ENCODE peak calls at places on chromosome 4, in seven cellular contexts. X is neuronal stem cell, F is suprapubic skin, N is stomach, O is AG04449, M is mesendoderm, R is RWPE2. G is an unnamed sample.

GRCh38 chr4:54165011-54165410 is 64.1 kb upstream of the PDGFRA start:
- DNase-seq in X (no peak), F (no peak), N (no peak), O (no peak), M (no peak), R (no peak), G (no peak)

GRCh38 chr4:87904627-87905026 is 70.9 kb upstream of the SPP1 start:
- DNase-seq in X (no peak), F (no peak), N (no peak), O (no peak), M (no peak), R (no peak), G (no peak)

GRCh38 chr4:10085828-10086505 is 30.6 kb downstream of the WDR1 start:
- DNase-seq in X (no peak), F (no peak), N (no peak), O (no peak), M (no peak), R (peak), G (no peak)

GRCh38 chr4:81870275-81870674 is 398.6 kb upstream of the RASGEF1B start:
- DNase-seq in X (no peak), F (no peak), N (no peak), O (no peak), M (no peak), R (no peak), G (no peak)

GRCh38 chr4:141246243-141246642 is 25.5 kb downstream of the ZNF330 start:
- DNase-seq in X (no peak), F (no peak), N (no peak), O (peak), M (peak), R (no peak), G (no peak)

GRCh38 chr4:145938618-145939177 is at the start of gene ZNF827:
- DNase-seq in X (peak), F (no peak), N (peak), O (no peak), M (peak), R (peak), G (peak)

GRCh38 chr4:12242354-12242753 is 813.7 kb upstream of the HS3ST1 start:
- DNase-seq in X (no peak), F (no peak), N (no peak), O (no peak), M (peak), R (no peak), G (no peak)

GRCh38 chr4:18480928-18481327 is 459.4 kb upstream of the LCORL start:
- DNase-seq in X (no peak), F (no peak), N (no peak), O (no peak), M (no peak), R (no peak), G (no peak)

GRCh38 chr4:124459922-124460301 is 252.6 kb downstream of the ANKRD50 start:
- DNase-seq in X (peak), F (no peak), N (no peak), O (no peak), M (peak), R (no peak), G (no peak)

GRCh38 chr4:184620208-184620867 is 28.9 kb downstream of the CASP3 start:
- DNase-seq in X (no peak), F (no peak), N (no peak), O (no peak), M (no peak), R (no peak), G (no peak)

GRCh38 chr4:31613946-31614623 is 893.9 kb downstream of the PCDH7 start:
- DNase-seq in X (peak), F (no peak), N (no peak), O (no peak), M (peak), R (no peak), G (no peak)

GRCh38 chr4:45640281-45640680 is 483.6 kb downstream of the GABRG1 start:
- DNase-seq in X (no peak), F (no peak), N (no peak), O (no peak), M (no peak), R (no peak), G (no peak)

GRCh38 chr4:107937040-107937439 is 5.7 kb downstream of the CYP2U1 start:
- DNase-seq in X (no peak), F (no peak), N (no peak), O (no peak), M (no peak), R (no peak), G (no peak)

GRCh38 chr4:105399535-105400161 is 74.2 kb downstream of the PPA2 start:
- DNase-seq in X (no peak), F (no peak), N (no peak), O (peak), M (no peak), R (no peak), G (no peak)

GRCh38 chr4:74473155-74473811 is 28.3 kb downstream of the AREG start:
- DNase-seq in X (no peak), F (no peak), N (peak), O (peak), M (peak), R (no peak), G (no peak)

GRCh38 chr4:4618846-4619245 is 77.0 kb upstream of the STX18 start:
- DNase-seq in X (no peak), F (no peak), N (no peak), O (no peak), M (no peak), R (no peak), G (no peak)

GRCh38 chr4:185143596-185143969 is 517 bp downstream of the SLC25A4 start:
- DNase-seq in X (no peak), F (no peak), N (peak), O (no peak), M (no peak), R (no peak), G (peak)

GRCh38 chr4:1992468-1993168 is 16.2 kb downstream of the NELFA start:
- DNase-seq in X (no peak), F (peak), N (no peak), O (no peak), M (peak), R (no peak), G (peak)

GRCh38 chr4:126890994-126891393 is 741.8 kb upstream of the INTU start:
- DNase-seq in X (no peak), F (no peak), N (no peak), O (no peak), M (peak), R (no peak), G (no peak)

GRCh38 chr4:41319553-41319952 is 62.8 kb downstream of the UCHL1 start:
- DNase-seq in X (no peak), F (no peak), N (no peak), O (no peak), M (peak), R (no peak), G (no peak)

GRCh38 chr4:19711871-19712270 is 539.8 kb upstream of the SLIT2 start:
- DNase-seq in X (no peak), F (no peak), N (no peak), O (peak), M (no peak), R (no peak), G (no peak)

GRCh38 chr4:39464886-39465501 is 6.1 kb downstream of the LIAS start:
- DNase-seq in X (no peak), F (no peak), N (no peak), O (peak), M (no peak), R (no peak), G (no peak)

GRCh38 chr4:185304944-185305690 is 90.6 kb downstream of the LRP2BP start:
- DNase-seq in X (peak), F (no peak), N (no peak), O (no peak), M (peak), R (no peak), G (no peak)

GRCh38 chr4:15366660-15367059 is 61.2 kb upstream of the C1QTNF7 start:
- DNase-seq in X (no peak), F (no peak), N (no peak), O (no peak), M (peak), R (no peak), G (no peak)

GRCh38 chr4:48032721-48033120 is 16.1 kb downstream of the NIPAL1 start:
- DNase-seq in X (no peak), F (no peak), N (no peak), O (no peak), M (no peak), R (no peak), G (no peak)

GRCh38 chr4:74056114-74056857 is 17.8 kb upstream of the CXCL3 start:
- DNase-seq in X (no peak), F (no peak), N (no peak), O (no peak), M (peak), R (no peak), G (no peak)

GRCh38 chr4:139419388-139419914 is 34.5 kb upstream of the RAB33B start:
- DNase-seq in X (no peak), F (no peak), N (no peak), O (no peak), M (no peak), R (no peak), G (no peak)

GRCh38 chr4:158008551-158009218 is 164.1 kb downstream of the GASK1B start:
- DNase-seq in X (no peak), F (no peak), N (no peak), O (no peak), M (no peak), R (no peak), G (no peak)

GRCh38 chr4:143344011-143344410 is 7.3 kb downstream of the GAB1 start:
- DNase-seq in X (no peak), F (no peak), N (no peak), O (no peak), M (no peak), R (no peak), G (no peak)

GRCh38 chr4:168386002-168386401 is 67.5 kb upstream of the DDX60 start:
- DNase-seq in X (no peak), F (no peak), N (no peak), O (no peak), M (no peak), R (no peak), G (no peak)

GRCh38 chr4:59818656-59819055 is 1381.5 kb upstream of the ADGRL3 start:
- DNase-seq in X (no peak), F (no peak), N (no peak), O (no peak), M (no peak), R (no peak), G (no peak)

GRCh38 chr4:185513489-185514181 is 21.7 kb downstream of the PDLIM3 start:
- DNase-seq in X (no peak), F (no peak), N (no peak), O (no peak), M (no peak), R (no peak), G (no peak)

GRCh38 chr4:177554966-177555574 is 112.8 kb upstream of the AGA start:
- DNase-seq in X (peak), F (no peak), N (no peak), O (no peak), M (peak), R (no peak), G (no peak)

GRCh38 chr4:148926861-148927260 is 484.6 kb upstream of the NR3C2 start:
- DNase-seq in X (no peak), F (no peak), N (peak), O (no peak), M (peak), R (no peak), G (no peak)

GRCh38 chr4:80710748-80711451 is 319.6 kb upstream of the BMP3 start:
- DNase-seq in X (no peak), F (no peak), N (no peak), O (no peak), M (peak), R (no peak), G (no peak)

GRCh38 chr4:176377705-176378302 is 58.0 kb downstream of the SPCS3 start:
- DNase-seq in X (no peak), F (no peak), N (no peak), O (no peak), M (peak), R (no peak), G (no peak)

GRCh38 chr4:83535520-83535944 is 376 bp upstream of the GPAT3 start:
- DNase-seq in X (peak), F (peak), N (peak), O (no peak), M (peak), R (no peak), G (no peak)

GRCh38 chr4:1638272-1638598 is 45.9 kb downstream of the FAM53A start:
- DNase-seq in X (no peak), F (no peak), N (no peak), O (no peak), M (no peak), R (no peak), G (no peak)

GRCh38 chr4:3285558-3286334 is 7.1 kb upstream of the RGS12 start:
- DNase-seq in X (no peak), F (peak), N (peak), O (no peak), M (peak), R (peak), G (peak)

GRCh38 chr4:152937280-152937534 is 1.1 kb downstream of the FHDC1 start:
- DNase-seq in X (no peak), F (no peak), N (no peak), O (no peak), M (no peak), R (no peak), G (no peak)

GRCh38 chr4:152935661-152936445 is at the start of gene FHDC1:
- DNase-seq in X (peak), F (no peak), N (peak), O (no peak), M (peak), R (peak), G (no peak)

GRCh38 chr4:152936446-152937279 is 540 bp downstream of the FHDC1 start:
- DNase-seq in X (peak), F (peak), N (peak), O (no peak), M (peak), R (peak), G (no peak)

GRCh38 chr4:152937535-152938236 is 1.6 kb downstream of the FHDC1 start:
- DNase-seq in X (peak), F (no peak), N (peak), O (no peak), M (no peak), R (no peak), G (no peak)

GRCh38 chr4:152935138-152935537 is 985 bp upstream of the FHDC1 start:
- DNase-seq in X (peak), F (no peak), N (peak), O (no peak), M (peak), R (no peak), G (no peak)
- H3K4me3 ChIP-seq in X (no peak), F (peak), N (no peak), O (no peak), M (no peak), R (no peak), G (no peak)

DNA sequence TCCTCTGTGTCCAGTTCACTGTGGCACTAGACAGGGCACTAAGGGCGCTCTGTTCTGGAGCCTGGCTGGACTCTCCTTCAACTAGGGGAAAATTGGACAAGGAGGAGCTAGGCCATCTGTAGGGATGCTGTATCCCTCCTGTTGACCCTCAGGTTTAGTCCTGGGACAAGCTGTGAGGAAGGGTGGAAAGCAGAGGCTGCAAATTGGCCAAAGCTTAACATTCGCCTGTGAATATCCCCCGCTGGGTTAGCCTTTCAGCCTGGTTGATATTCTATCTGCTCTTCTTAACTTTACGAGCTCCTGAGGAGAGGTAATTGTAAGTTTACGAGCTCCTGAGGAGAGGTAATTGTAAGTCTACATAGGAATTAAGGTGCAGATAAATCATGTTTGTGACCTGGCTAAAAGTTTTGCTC is 64.3 kb upstream of the ENPEP start:
- DNase-seq in X (peak), F (no peak), N (no peak), O (no peak), M (peak), R (no peak), G (no peak)
- H3K4me3 ChIP-seq in X (peak), F (no peak), N (no peak), O (no peak), M (no peak), R (peak), G (no peak)

GRCh38 chr4:98203406-98204235 is 57.6 kb upstream of the RAP1GDS1 start:
- DNase-seq in X (no peak), F (no peak), N (no peak), O (no peak), M (peak), R (no peak), G (no peak)
- H3K4me3 ChIP-seq in X (no peak), F (no peak), N (no peak), O (no peak), M (no peak), R (no peak), G (no peak)

DNA sequence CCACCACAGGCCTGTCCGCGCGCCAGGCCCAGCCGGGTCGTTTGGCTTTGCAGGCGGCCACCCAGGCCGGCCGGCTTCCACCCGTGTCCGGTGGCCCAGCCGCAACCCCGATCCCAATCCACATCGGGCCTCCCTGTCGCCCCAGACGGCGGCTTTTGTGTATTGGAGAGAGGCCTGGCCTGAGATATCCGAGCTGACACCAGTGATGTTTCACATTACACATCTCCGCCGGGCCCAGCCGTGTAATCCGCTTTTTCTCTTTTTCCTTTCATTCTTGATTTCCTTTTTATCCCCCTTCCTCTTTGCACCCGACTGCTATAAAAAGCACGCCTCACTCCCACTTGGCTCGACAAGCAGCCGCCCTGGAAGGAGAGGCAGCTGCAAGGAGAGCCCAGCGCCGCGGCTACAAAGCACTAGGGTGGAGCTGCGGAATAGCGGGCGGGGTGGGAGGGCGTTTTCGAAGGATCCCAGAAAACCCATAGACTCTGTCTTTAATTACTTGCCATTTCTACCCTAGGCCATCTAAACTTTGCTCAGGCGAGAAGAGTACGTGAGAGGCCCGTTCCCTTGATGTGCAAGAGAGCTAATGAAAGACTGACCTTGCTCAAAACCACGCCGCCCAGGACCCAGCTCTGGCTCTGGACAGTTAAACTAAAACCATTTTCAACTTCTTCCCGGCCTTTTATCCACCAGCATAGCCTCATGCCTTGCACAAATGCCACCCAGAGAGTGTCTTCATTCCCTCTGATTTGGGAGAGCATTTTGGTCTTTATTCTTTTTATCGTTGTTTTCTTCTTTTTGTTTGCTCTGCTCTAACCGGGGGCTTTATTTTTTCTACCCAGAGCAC is 3.3 kb downstream of the PITX2 start:
- DNase-seq in X (peak), F (no peak), N (no peak), O (no peak), M (peak), R (no peak), G (no peak)
- H3K4me3 ChIP-seq in X (no peak), F (no peak), N (no peak), O (no peak), M (peak), R (no peak), G (peak)

G was measured in coronary artery.